ENCODE peak calls at places on chromosomes 7 and 10, in eight cellular contexts. A, T, N, Y, W, G, L and Q are unnamed samples. For H3K36me3, the result is how much of the 10 kb centered on the place peaks cover.

GRCh38 chr10:3331104-3331645 is 158.6 kb upstream of the PITRM1 start:
- DNase-seq in A (no peak), T (no peak), N (no peak), Y (no peak), W (no peak), G (no peak), L (no peak), Q (no peak)

GRCh38 chr10:97279121-97279815 is 13.2 kb downstream of the ARHGAP19 start:
- DNase-seq in A (peak), T (no peak), N (no peak), Y (no peak), W (no peak), G (no peak), L (no peak), Q (no peak)

GRCh38 chr10:57102234-57102633 is 741.2 kb upstream of the ZWINT start:
- DNase-seq in A (no peak), T (no peak), N (no peak), Y (no peak), W (no peak), G (no peak), L (no peak), Q (no peak)

GRCh38 chr7:157577796-157578339 is 241.1 kb downstream of the DNAJB6 start:
- DNase-seq in A (no peak), T (no peak), N (no peak), Y (no peak), W (no peak), G (no peak), L (no peak), Q (no peak)

GRCh38 chr7:137151056-137151731 is 192.3 kb downstream of the PTN start:
- DNase-seq in A (peak), T (no peak), N (no peak), Y (no peak), W (no peak), G (no peak), L (no peak), Q (no peak)

GRCh38 chr10:11874568-11875182 is 51.5 kb downstream of the PROSER2 start:
- DNase-seq in A (peak), T (peak), N (no peak), Y (peak), W (no peak), G (no peak), L (peak), Q (no peak)

GRCh38 chr10:71975891-71976725 is 11.9 kb downstream of the CHST3 start:
- DNase-seq in A (peak), T (no peak), N (no peak), Y (peak), W (peak), G (no peak), L (peak), Q (no peak)

GRCh38 chr7:123865517-123866117 is 20.6 kb downstream of the HYAL4 start:
- DNase-seq in A (peak), T (peak), N (no peak), Y (peak), W (no peak), G (no peak), L (peak), Q (no peak)

GRCh38 chr10:43874984-43875383 is 226.3 kb upstream of the ZNF32 start:
- DNase-seq in A (no peak), T (no peak), N (no peak), Y (no peak), W (no peak), G (no peak), L (no peak), Q (no peak)

GRCh38 chr7:107180378-107180777 is 11.6 kb downstream of the HBP1 start:
- DNase-seq in A (peak), T (peak), N (no peak), Y (peak), W (no peak), G (no peak), L (peak), Q (no peak)

GRCh38 chr7:22675917-22676343 is 51.1 kb upstream of the IL6 start:
- DNase-seq in A (peak), T (no peak), N (no peak), Y (no peak), W (no peak), G (no peak), L (no peak), Q (no peak)

GRCh38 chr7:43014374-43014773 is 82.2 kb downstream of the MRPL32 start:
- DNase-seq in A (no peak), T (no peak), N (no peak), Y (no peak), W (no peak), G (no peak), L (no peak), Q (no peak)

GRCh38 chr7:53604201-53604600 is 568.8 kb downstream of the POM121L12 start:
- DNase-seq in A (no peak), T (no peak), N (no peak), Y (no peak), W (no peak), G (no peak), L (no peak), Q (no peak)

GRCh38 chr10:78551184-78552005 is 517.4 kb upstream of the ZMIZ1 start:
- DNase-seq in A (no peak), T (no peak), N (no peak), Y (no peak), W (no peak), G (no peak), L (no peak), Q (no peak)

GRCh38 chr7:70456729-70457128 is 675.2 kb upstream of the GALNT17 start:
- DNase-seq in A (no peak), T (no peak), N (no peak), Y (no peak), W (no peak), G (no peak), L (no peak), Q (no peak)

DNA sequence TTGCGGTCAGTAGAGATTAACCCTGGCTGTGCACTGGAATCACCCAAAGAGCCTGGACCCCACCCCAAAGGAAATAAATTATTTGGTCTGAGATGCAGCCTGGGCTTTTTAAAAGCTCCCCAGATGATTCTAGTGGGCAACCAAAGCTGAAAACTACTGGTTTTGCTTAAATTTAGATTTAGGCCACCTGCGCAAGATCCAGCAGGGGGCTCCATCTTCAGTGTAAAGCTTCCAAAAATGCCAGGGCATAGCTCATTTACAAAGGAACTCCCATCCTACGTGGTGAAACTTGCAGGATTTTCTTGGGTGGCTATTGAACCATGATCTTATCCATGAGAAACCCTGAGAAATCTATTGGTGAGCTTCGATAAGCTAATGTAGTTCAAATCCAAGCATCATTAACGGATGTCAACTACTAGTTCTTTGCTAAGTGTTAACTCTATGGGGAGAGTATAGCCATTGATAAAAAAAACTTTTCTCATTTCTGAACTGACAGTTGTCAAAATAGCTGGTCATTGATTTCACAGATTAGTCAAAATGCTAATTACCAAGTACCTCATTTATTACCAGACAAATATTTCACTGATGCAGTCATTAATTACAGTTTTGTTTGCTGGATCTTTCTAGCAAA is 315.3 kb downstream of the LHFPL3 start:
- DNase-seq in A (peak), T (no peak), N (no peak), Y (no peak), W (no peak), G (no peak), L (no peak), Q (no peak)
- TF ChIP-seq CTCF in A (peak), T (no peak), N (no peak), Y (no peak), W (no peak), G (no peak), L (no peak), Q (no peak)

GRCh38 chr10:26741368-26741767 is 43.9 kb downstream of the PDSS1 start:
- DNase-seq in A (no peak), T (no peak), N (no peak), Y (no peak), W (no peak), G (no peak), L (no peak), Q (no peak)

GRCh38 chr10:26743091-26743490 is 45.6 kb downstream of the PDSS1 start:
- DNase-seq in A (no peak), T (no peak), N (no peak), Y (no peak), W (no peak), G (no peak), L (no peak), Q (no peak)

GRCh38 chr10:26746111-26746510 is 48.6 kb downstream of the PDSS1 start:
- DNase-seq in A (no peak), T (no peak), N (no peak), Y (no peak), W (no peak), G (no peak), L (no peak), Q (no peak)
- H3K36me3 ChIP-seq in A (half or more), T (under half), N (under half), Y (half or more), W (half or more), G (under half), L (under half), Q (half or more)

DNA sequence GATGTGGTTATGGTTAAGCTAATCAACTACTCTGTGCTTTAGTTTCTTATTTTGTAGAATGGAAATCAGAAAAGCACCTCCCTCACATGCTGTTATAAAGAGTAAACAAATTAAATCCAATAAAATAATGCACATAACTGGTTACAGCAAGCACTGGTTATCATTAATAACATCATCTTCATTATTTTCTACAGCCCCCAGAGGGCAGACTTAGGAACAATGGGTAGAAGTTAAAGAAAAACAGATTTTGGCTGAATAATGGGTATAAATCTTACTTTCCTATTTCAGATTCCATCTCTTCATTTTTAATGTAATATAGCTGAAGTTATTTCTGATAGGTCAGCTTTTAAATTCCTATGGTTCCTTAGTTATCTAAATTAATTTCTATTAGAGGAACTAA is 126.5 kb downstream of the DOCK4 start:
- DNase-seq in A (peak), T (no peak), N (no peak), Y (no peak), W (no peak), G (no peak), L (no peak), Q (no peak)
- TF ChIP-seq CTCF in A (peak), T (no peak), N (no peak), Y (no peak), W (peak), G (no peak), L (no peak), Q (no peak)

GRCh38 chr7:108515636-108516035 is 10.3 kb downstream of the PNPLA8 start:
- DNase-seq in A (no peak), T (no peak), N (no peak), Y (no peak), W (no peak), G (no peak), L (no peak), Q (no peak)

GRCh38 chr7:108511939-108512338 is 14.0 kb downstream of the PNPLA8 start:
- DNase-seq in A (no peak), T (no peak), N (no peak), Y (no peak), W (no peak), G (no peak), L (no peak), Q (no peak)

GRCh38 chr7:108517951-108518350 is 8.0 kb downstream of the PNPLA8 start:
- DNase-seq in A (no peak), T (no peak), N (no peak), Y (no peak), W (no peak), G (no peak), L (no peak), Q (no peak)

DNA sequence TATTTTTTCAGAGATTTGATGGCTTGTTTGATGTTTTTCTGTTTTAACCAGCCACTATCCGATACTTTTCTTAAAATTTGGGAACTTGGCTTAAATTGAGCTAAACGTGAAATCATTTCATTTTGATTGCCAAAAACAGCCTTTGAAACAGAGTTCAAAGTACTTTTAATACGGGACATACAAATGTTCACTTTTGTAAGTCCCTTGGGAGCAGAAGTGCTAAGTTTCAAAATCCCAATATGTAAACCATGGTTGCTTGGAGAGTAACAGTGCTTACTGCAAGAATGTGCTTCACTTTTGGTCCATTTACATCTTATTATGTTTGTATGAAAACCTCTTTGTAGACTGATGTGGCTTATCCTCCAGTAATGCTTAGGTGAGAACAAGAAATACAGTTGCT is 10.9 kb downstream of the PNPLA8 start:
- DNase-seq in A (no peak), T (no peak), N (no peak), Y (no peak), W (no peak), G (no peak), L (no peak), Q (no peak)
- H3K36me3 ChIP-seq in A (under half), T (under half), N (under half), Y (half or more), W (half or more), G (under half), L (under half), Q (half or more)

GRCh38 chr7:33108931-33109757 is at the start of gene RP9:
- DNase-seq in A (peak), T (peak), N (peak), Y (peak), W (peak), G (peak), L (peak), Q (peak)
- TF ChIP-seq CTCF in A (peak), T (peak), N (peak), Y (peak), W (peak), G (peak), L (peak), Q (peak)

GRCh38 chr7:149087366-149087765 is 3.2 kb downstream of the ZNF786 start:
- DNase-seq in A (no peak), T (no peak), N (no peak), Y (no peak), W (no peak), G (no peak), L (no peak), Q (no peak)

GRCh38 chr7:149081914-149082313 is 8.6 kb downstream of the ZNF786 start:
- DNase-seq in A (no peak), T (no peak), N (no peak), Y (no peak), W (no peak), G (no peak), L (no peak), Q (no peak)

DNA sequence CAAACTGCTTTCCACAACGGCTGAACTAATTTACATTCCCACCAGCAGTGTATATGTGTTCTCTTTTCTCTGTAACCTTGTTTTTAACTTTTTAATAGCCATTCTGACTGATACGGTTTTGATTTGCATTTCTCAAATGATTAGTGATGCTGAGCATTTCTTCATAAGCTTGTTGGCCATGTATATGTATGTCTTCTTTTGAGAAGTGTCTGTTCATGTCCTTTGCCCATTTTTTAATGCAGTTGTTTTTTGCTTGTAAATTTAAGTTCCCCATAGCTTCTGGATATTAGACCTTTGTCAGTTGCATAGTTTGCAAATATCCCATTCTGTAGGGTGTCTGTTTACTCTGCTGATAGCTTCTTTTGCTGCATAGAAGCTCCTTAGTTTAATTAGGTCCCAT is 6.1 kb downstream of the ZNF786 start:
- DNase-seq in A (no peak), T (no peak), N (no peak), Y (no peak), W (no peak), G (no peak), L (no peak), Q (no peak)
- H3K36me3 ChIP-seq in A (under half), T (under half), N (under half), Y (under half), W (under half), G (under half), L (under half), Q (under half)